ENCODE peak calls at places on chromosomes 6 and 20, in eight cellular contexts. A is astrocyte of the cerebellum; T is LHCN-M2; P is anterior cingulate cortex; C is activated CD4-positive, alpha-beta T cell treated with anti-CD3 and anti-CD28 coated beads for 48 hours; N is breast epithelium; Y is GM23248; G is activated T-cell treated with anti-CD3 and anti-CD28 coated beads for 1 hour. I is an unnamed sample.
A peak's percentile ranks its signal among the peaks of the same experiment; 100 is the strongest.

GRCh38 chr6:132085731-132086130 is 134.6 kb upstream of the CCN2 start:
- DNase-seq in N (no peak), T (no peak), Y (no peak), C (no peak), A (no peak), G (no peak), P (no peak), I (no peak)

GRCh38 chr6:124961784-124962611 is at the start of gene RNF217:
- DNase-seq in T (peak; percentile 68), C (peak; percentile 28), N (no peak), Y (peak; percentile 77), G (no peak), A (peak; percentile 34), P (no peak), I (peak; percentile 75)

GRCh38 chr20:9179193-9179802 is 110.4 kb downstream of the PLCB4 start:
- DNase-seq in A (no peak), Y (peak; percentile 68), C (no peak), T (peak; percentile 47), N (no peak), G (no peak), P (no peak), I (peak; percentile 63)

GRCh38 chr6:154582696-154583095 is 72.2 kb upstream of the CNKSR3 start:
- DNase-seq in A (no peak), Y (no peak), T (no peak), G (no peak), N (no peak), C (no peak), P (no peak), I (no peak)

GRCh38 chr20:15061955-15062354 is 724.5 kb upstream of the FLRT3 start:
- DNase-seq in C (no peak), P (no peak), Y (no peak), N (no peak), T (no peak), A (no peak), G (no peak), I (no peak)

GRCh38 chr20:36620917-36621316 is 15.3 kb downstream of the RAB5IF start:
- DNase-seq in N (no peak), P (no peak), Y (no peak), C (no peak), A (no peak), T (no peak), G (no peak), I (no peak)

GRCh38 chr20:51750037-51750769 is 18.0 kb downstream of the ATP9A start:
- DNase-seq in P (peak; percentile 25), Y (peak; percentile 98), T (peak; percentile 92), A (peak; percentile 53), G (no peak), N (peak; percentile 80), C (peak; percentile 64), I (peak; percentile 88)

GRCh38 chr20:20292472-20292871 is 75.4 kb upstream of the INSM1 start:
- DNase-seq in G (no peak), N (no peak), A (no peak), T (no peak), Y (no peak), P (no peak), C (peak; percentile 7), I (no peak)

GRCh38 chr6:143559101-143559500 is 47.6 kb upstream of the FUCA2 start:
- DNase-seq in A (no peak), Y (no peak), C (no peak), N (no peak), T (no peak), P (no peak), G (no peak), I (no peak)

GRCh38 chr6:1607557-1608221 is 2.0 kb upstream of the FOXC1 start:
- DNase-seq in P (no peak), Y (peak; percentile 31), A (no peak), G (no peak), T (no peak), C (no peak), N (no peak), I (peak; percentile 18)

GRCh38 chr20:47876348-47877056 is 91.2 kb upstream of the SULF2 start:
- DNase-seq in C (no peak), P (no peak), A (no peak), N (no peak), Y (no peak), G (no peak), T (no peak), I (no peak)

GRCh38 chr20:61725145-61725544 is 340.5 kb downstream of the TAF4 start:
- DNase-seq in Y (no peak), T (no peak), A (no peak), C (no peak), N (no peak), P (no peak), G (no peak), I (no peak)

GRCh38 chr20:23156842-23157423 is 70.8 kb upstream of the CD93 start:
- DNase-seq in A (no peak), C (no peak), P (no peak), Y (peak; percentile 25), G (no peak), T (no peak), N (no peak), I (no peak)

GRCh38 chr20:37781626-37782025 is 87.8 kb downstream of the CTNNBL1 start:
- DNase-seq in P (no peak), N (no peak), Y (peak; percentile 29), G (no peak), A (no peak), C (no peak), T (peak; percentile 56), I (no peak)

GRCh38 chr6:150490586-150490985 is 109.1 kb upstream of the PLEKHG1 start:
- DNase-seq in N (no peak), T (no peak), P (no peak), C (no peak), Y (no peak), G (no peak), A (no peak), I (no peak)

GRCh38 chr6:89843070-89843469 is 13.4 kb downstream of the CASP8AP2 start:
- DNase-seq in Y (peak; percentile 67), N (no peak), G (no peak), P (no peak), T (peak; percentile 77), A (no peak), C (no peak), I (peak; percentile 39)

GRCh38 chr6:122839477-122839876 is 50.4 kb downstream of the SMPDL3A start:
- DNase-seq in A (peak; percentile 52), G (peak; percentile 16), T (peak; percentile 51), C (peak; percentile 65), P (no peak), Y (peak; percentile 68), N (peak; percentile 56), I (peak; percentile 66)

GRCh38 chr20:40497781-40498691 is 191.0 kb downstream of the MAFB start:
- DNase-seq in A (no peak), C (no peak), N (no peak), G (no peak), P (no peak), T (no peak), Y (peak; percentile 71), I (no peak)